ENCODE peak calls at places on chromosomes 13 and 19, in ten cellular contexts. C is activated effector memory CD4-positive, alpha-beta T cell treated with anti-CD3 and anti-CD28 coated beads, Interleukin-2, amount 50 U/mL, for 16 hours; A is stimulated activated CD8-positive, alpha-beta memory T cell treated with anti-CD3 and anti-CD28 coated beads, Interleukin-12 subunit alpha, Interleukin-12 subunit beta, amount 100 ng/mL, for 1 hour; S is A549; F is HT1080; L is posterior cingulate gyrus; U is NCI-H1105; Q is GDM1; N is kidney tubule cell; W is GM18507. V is an unnamed sample.

GRCh38 chr13:110242615-110243014 is 64.3 kb downstream of the COL4A1 start:
- DNase-seq in F (no peak), N (no peak), L (no peak), S (no peak), Q (no peak), U (no peak), C (no peak), W (no peak), A (no peak), V (no peak)

GRCh38 chr13:37640499-37640898 is 41.9 kb upstream of the POSTN start:
- DNase-seq in Q (no peak), F (peak; percentile 54), A (no peak), N (peak; percentile 73), W (no peak), L (peak; percentile 13), S (peak; percentile 42), U (no peak), C (no peak), V (no peak)

GRCh38 chr13:106277483-106278154 is 257.8 kb downstream of the EFNB2 start:
- DNase-seq in W (no peak), A (no peak), F (no peak), U (no peak), L (peak; percentile 12), C (no peak), N (no peak), S (no peak), Q (no peak), V (no peak)

GRCh38 chr13:28408235-28408848 is 86.6 kb downstream of the FLT1 start:
- DNase-seq in C (no peak), U (no peak), Q (peak; percentile 85), L (no peak), S (no peak), F (no peak), W (no peak), N (no peak), A (no peak), V (no peak)

GRCh38 chr19:13160557-13160956 is 10.3 kb downstream of the IER2 start:
- DNase-seq in A (no peak), U (no peak), L (no peak), S (peak; percentile 63), C (no peak), W (no peak), N (peak; percentile 80), F (peak; percentile 54), Q (no peak), V (no peak)

GRCh38 chr19:17329061-17329767 is 5.4 kb downstream of the ANO8 start:
- DNase-seq in S (no peak), N (no peak), F (no peak), C (peak; percentile 70), U (no peak), L (no peak), W (no peak), Q (no peak), A (no peak), V (no peak)

GRCh38 chr13:94280357-94280756 is 199.1 kb downstream of the DCT start:
- DNase-seq in Q (no peak), L (no peak), F (peak; percentile 15), S (peak; percentile 2), W (no peak), U (no peak), N (peak; percentile 59), A (no peak), C (no peak), V (no peak)

GRCh38 chr13:45242070-45242469 is 41.2 kb upstream of the KCTD4 start:
- DNase-seq in C (no peak), N (peak; percentile 58), L (no peak), F (peak; percentile 81), A (no peak), S (peak; percentile 26), W (no peak), Q (peak; percentile 17), U (no peak), V (no peak)

GRCh38 chr19:13906525-13906904 is 514 bp downstream of the CC2D1A start:
- DNase-seq in W (no peak), A (no peak), C (peak; percentile 75), N (peak; percentile 12), L (no peak), Q (no peak), U (no peak), F (no peak), S (no peak), V (no peak)

GRCh38 chr13:66994097-66994496 is 236.0 kb downstream of the PCDH9 start:
- DNase-seq in N (peak; percentile 83), A (no peak), W (no peak), L (peak; percentile 86), F (peak; percentile 35), S (peak; percentile 91), Q (no peak), U (no peak), C (no peak), V (no peak)